ENCODE peak calls at places on chromosomes 4 and X, in four cellular contexts. K, M, H and S are unnamed samples.

GRCh38 chr4:187179086-187180070 is 455.7 kb upstream of the FAT1 start:
- DNase-seq in H (no peak), K (no peak), M (no peak), S (no peak)

GRCh38 chr4:76892601-76893000 is 5.3 kb downstream of the SOWAHB start:
- DNase-seq in M (no peak), H (no peak), K (no peak), S (no peak)

GRCh38 chrX:16175329-16175728 is 8.0 kb downstream of the MAGEB17 start:
- DNase-seq in H (no peak), M (no peak), K (no peak), S (no peak)

GRCh38 chrX:53088136-53088974 is 5.6 kb upstream of the KANTR start:
- DNase-seq in K (peak), M (peak), H (peak), S (peak)

GRCh38 chr4:118772149-118773081 is 63.5 kb downstream of the SEC24D start:
- DNase-seq in K (no peak), M (no peak), H (peak), S (no peak)

GRCh38 chr4:54784188-54784671 is 126.5 kb downstream of the KIT start:
- DNase-seq in K (peak), H (no peak), M (peak), S (peak)

GRCh38 chrX:102654696-102655095 is 3.4 kb downstream of the GPRASP1 start:
- DNase-seq in M (no peak), K (no peak), H (no peak), S (no peak)

GRCh38 chr4:141056473-141056872 is 76.8 kb downstream of the RNF150 start:
- DNase-seq in H (no peak), K (no peak), M (no peak), S (no peak)

GRCh38 chr4:89640620-89641366 is 196.2 kb downstream of the SNCA start:
- DNase-seq in H (no peak), K (peak), M (peak), S (no peak)

GRCh38 chr4:88158360-88159136 is at the start of gene ABCG2:
- DNase-seq in H (no peak), M (peak), K (peak), S (peak)

GRCh38 chr4:105092768-105093167 is 53.9 kb upstream of the TET2 start:
- DNase-seq in M (no peak), K (no peak), H (no peak), S (no peak)

GRCh38 chr4:41644288-41644914 is 104.1 kb downstream of the PHOX2B start:
- DNase-seq in K (peak), H (no peak), M (no peak), S (peak)

GRCh38 chr4:125187621-125188176 is 127.1 kb upstream of the FAT4 start:
- DNase-seq in H (no peak), K (no peak), M (no peak), S (no peak)

GRCh38 chrX:130770615-130771014 is 132.4 kb downstream of the ENOX2 start:
- DNase-seq in K (no peak), M (no peak), H (no peak), S (no peak)

GRCh38 chr4:89641367-89641687 is 195.6 kb downstream of the SNCA start:
- DNase-seq in K (no peak), H (no peak), M (no peak), S (no peak)

GRCh38 chr4:76527666-76528065 is 92.6 kb downstream of the SHROOM3 start:
- DNase-seq in H (no peak), K (no peak), M (no peak), S (no peak)

GRCh38 chrX:119640621-119641020 is 34.4 kb upstream of the NKRF start:
- DNase-seq in K (no peak), H (no peak), M (no peak), S (no peak)

GRCh38 chr4:150318971-150319370 is 240.7 kb downstream of the DCLK2 start:
- DNase-seq in K (no peak), M (no peak), H (no peak), S (no peak)

GRCh38 chrX:78527263-78527662 is 131.9 kb downstream of the RTL3 start:
- DNase-seq in M (no peak), K (no peak), H (no peak), S (no peak)

GRCh38 chr4:94410678-94411206 is 41.0 kb upstream of the PDLIM5 start:
- DNase-seq in K (no peak), M (peak), H (no peak), S (peak)

GRCh38 chr4:13159041-13159620 is 325.0 kb downstream of the RAB28 start:
- DNase-seq in K (no peak), M (no peak), H (no peak), S (no peak)

GRCh38 chr4:37635155-37635554 is 51.0 kb downstream of the RELL1 start:
- DNase-seq in M (no peak), H (no peak), K (no peak), S (no peak)

GRCh38 chrX:101410461-101410860 is 2.4 kb downstream of the HNRNPH2 start:
- DNase-seq in K (no peak), H (no peak), M (no peak), S (no peak)

GRCh38 chrX:69503835-69504625 is at the start of gene NALF2:
- DNase-seq in K (peak), H (peak), M (no peak), S (peak)